ENCODE peak calls at places on chromosomes 2 and 18, in ten cellular contexts. One of them, this sample, is unnamed.

GRCh38 chr18:3595282-3596273 is 145.6 kb downstream of the TGIF1 start:
- DNase-seq in Peyer's patch: no peak
- DNase-seq in heart right ventricle: no peak
- DNase-seq in astrocyte of the spinal cord: peak; percentile 95
- DNase-seq in neural progenitor cell: no peak
- DNase-seq in PC-3: peak; percentile 92
- DNase-seq in CD4-positive, alpha-beta T cell: peak; percentile 14
- DNase-seq in neural crest cell: no peak
- DNase-seq in HFF-Myc: peak; percentile 92
- DNase-seq in mesothelial cell of epicardium: no peak
- DNase-seq in this sample: peak; percentile 35

GRCh38 chr18:72013512-72013911 is 530.6 kb downstream of the CBLN2 start:
- DNase-seq in Peyer's patch: no peak
- DNase-seq in heart right ventricle: no peak
- DNase-seq in astrocyte of the spinal cord: peak; percentile 76
- DNase-seq in neural progenitor cell: no peak
- DNase-seq in PC-3: peak; percentile 50
- DNase-seq in CD4-positive, alpha-beta T cell: no peak
- DNase-seq in neural crest cell: no peak
- DNase-seq in HFF-Myc: no peak
- DNase-seq in mesothelial cell of epicardium: no peak
- DNase-seq in this sample: no peak

GRCh38 chr18:13572721-13573120 is 153.6 kb downstream of the FAM210A start:
- DNase-seq in Peyer's patch: no peak
- DNase-seq in heart right ventricle: no peak
- DNase-seq in astrocyte of the spinal cord: no peak
- DNase-seq in neural progenitor cell: no peak
- DNase-seq in PC-3: no peak
- DNase-seq in CD4-positive, alpha-beta T cell: no peak
- DNase-seq in neural crest cell: no peak
- DNase-seq in HFF-Myc: no peak
- DNase-seq in mesothelial cell of epicardium: no peak
- DNase-seq in this sample: no peak

GRCh38 chr2:137888845-137889244 is 75.4 kb upstream of the HNMT start:
- DNase-seq in Peyer's patch: no peak
- DNase-seq in heart right ventricle: no peak
- DNase-seq in astrocyte of the spinal cord: peak; percentile 22
- DNase-seq in neural progenitor cell: peak; percentile 67
- DNase-seq in PC-3: peak; percentile 66
- DNase-seq in CD4-positive, alpha-beta T cell: no peak
- DNase-seq in neural crest cell: peak; percentile 40
- DNase-seq in HFF-Myc: no peak
- DNase-seq in mesothelial cell of epicardium: peak; percentile 45
- DNase-seq in this sample: no peak

GRCh38 chr2:162343824-162344616 is at the start of gene GCA:
- DNase-seq in Peyer's patch: peak; percentile 98
- DNase-seq in heart right ventricle: peak; percentile 98
- DNase-seq in astrocyte of the spinal cord: peak; percentile 97
- DNase-seq in neural progenitor cell: peak; percentile 97
- DNase-seq in PC-3: peak; percentile 96
- DNase-seq in CD4-positive, alpha-beta T cell: peak; percentile 98
- DNase-seq in neural crest cell: peak; percentile 88
- DNase-seq in HFF-Myc: peak; percentile 51
- DNase-seq in mesothelial cell of epicardium: peak; percentile 97
- DNase-seq in this sample: peak; percentile 94

GRCh38 chr2:144941743-144942488 is 422.0 kb upstream of the ZEB2 start:
- DNase-seq in Peyer's patch: no peak
- DNase-seq in heart right ventricle: no peak
- DNase-seq in astrocyte of the spinal cord: no peak
- DNase-seq in neural progenitor cell: no peak
- DNase-seq in PC-3: no peak
- DNase-seq in CD4-positive, alpha-beta T cell: no peak
- DNase-seq in neural crest cell: no peak
- DNase-seq in HFF-Myc: no peak
- DNase-seq in mesothelial cell of epicardium: no peak
- DNase-seq in this sample: no peak

GRCh38 chr2:241111443-241111810 is 9.3 kb upstream of the MTERF4 start:
- DNase-seq in Peyer's patch: no peak
- DNase-seq in heart right ventricle: no peak
- DNase-seq in astrocyte of the spinal cord: no peak
- DNase-seq in neural progenitor cell: no peak
- DNase-seq in PC-3: no peak
- DNase-seq in CD4-positive, alpha-beta T cell: peak; percentile 53
- DNase-seq in neural crest cell: no peak
- DNase-seq in HFF-Myc: no peak
- DNase-seq in mesothelial cell of epicardium: no peak
- DNase-seq in this sample: no peak

GRCh38 chr2:216319771-216320170 is 52.5 kb downstream of the MARCHF4 start:
- DNase-seq in Peyer's patch: no peak
- DNase-seq in heart right ventricle: no peak
- DNase-seq in astrocyte of the spinal cord: no peak
- DNase-seq in neural progenitor cell: peak; percentile 79
- DNase-seq in PC-3: no peak
- DNase-seq in CD4-positive, alpha-beta T cell: no peak
- DNase-seq in neural crest cell: no peak
- DNase-seq in HFF-Myc: no peak
- DNase-seq in mesothelial cell of epicardium: no peak
- DNase-seq in this sample: no peak

GRCh38 chr2:188131281-188131680 is 160.4 kb upstream of the GULP1 start:
- DNase-seq in Peyer's patch: no peak
- DNase-seq in heart right ventricle: no peak
- DNase-seq in astrocyte of the spinal cord: no peak
- DNase-seq in neural progenitor cell: no peak
- DNase-seq in PC-3: no peak
- DNase-seq in CD4-positive, alpha-beta T cell: no peak
- DNase-seq in neural crest cell: no peak
- DNase-seq in HFF-Myc: no peak
- DNase-seq in mesothelial cell of epicardium: no peak
- DNase-seq in this sample: no peak

GRCh38 chr2:188132385-188132784 is 159.3 kb upstream of the GULP1 start:
- DNase-seq in Peyer's patch: no peak
- DNase-seq in heart right ventricle: peak; percentile 47
- DNase-seq in astrocyte of the spinal cord: no peak
- DNase-seq in neural progenitor cell: no peak
- DNase-seq in PC-3: no peak
- DNase-seq in CD4-positive, alpha-beta T cell: no peak
- DNase-seq in neural crest cell: no peak
- DNase-seq in HFF-Myc: no peak
- DNase-seq in mesothelial cell of epicardium: no peak
- DNase-seq in this sample: no peak

GRCh38 chr2:188129677-188130076 is 162.0 kb upstream of the GULP1 start:
- DNase-seq in Peyer's patch: no peak
- DNase-seq in heart right ventricle: no peak
- DNase-seq in astrocyte of the spinal cord: no peak
- DNase-seq in neural progenitor cell: no peak
- DNase-seq in PC-3: no peak
- DNase-seq in CD4-positive, alpha-beta T cell: no peak
- DNase-seq in neural crest cell: no peak
- DNase-seq in HFF-Myc: no peak
- DNase-seq in mesothelial cell of epicardium: no peak
- DNase-seq in this sample: no peak

GRCh38 chr2:188134241-188134640 is 157.4 kb upstream of the GULP1 start:
- DNase-seq in Peyer's patch: no peak
- DNase-seq in heart right ventricle: no peak
- DNase-seq in astrocyte of the spinal cord: no peak
- DNase-seq in neural progenitor cell: no peak
- DNase-seq in PC-3: no peak
- DNase-seq in CD4-positive, alpha-beta T cell: no peak
- DNase-seq in neural crest cell: no peak
- DNase-seq in HFF-Myc: no peak
- DNase-seq in mesothelial cell of epicardium: no peak
- DNase-seq in this sample: no peak

DNA sequence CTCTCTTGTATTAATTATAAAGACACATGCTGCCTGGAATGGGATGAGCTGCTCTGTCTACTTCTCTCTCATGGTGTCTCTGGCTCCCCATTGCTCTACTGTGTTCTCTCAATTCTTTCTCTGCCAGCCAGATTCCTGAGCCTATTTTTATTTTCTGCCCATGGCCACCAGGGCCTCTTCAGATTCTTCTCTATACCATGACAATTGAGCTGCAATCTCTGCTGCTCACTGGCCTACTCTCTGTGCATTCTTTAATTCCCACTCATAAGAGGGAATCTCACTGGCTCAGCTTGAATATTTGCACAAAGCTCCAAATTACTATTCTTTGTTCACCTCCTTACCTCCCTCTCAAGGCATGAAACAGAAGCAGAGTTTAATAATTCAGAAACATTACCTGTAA is 161.4 kb upstream of the GULP1 start:
- DNase-seq in Peyer's patch: no peak
- DNase-seq in heart right ventricle: no peak
- DNase-seq in astrocyte of the spinal cord: no peak
- DNase-seq in neural progenitor cell: peak; percentile 1
- DNase-seq in PC-3: no peak
- DNase-seq in CD4-positive, alpha-beta T cell: no peak
- DNase-seq in neural crest cell: no peak
- DNase-seq in HFF-Myc: no peak
- DNase-seq in mesothelial cell of epicardium: no peak
- DNase-seq in this sample: no peak
- TF ChIP-seq CTCF in Peyer's patch: no peak
- TF ChIP-seq CTCF in heart right ventricle: no peak
- TF ChIP-seq CTCF in astrocyte of the spinal cord: no peak
- TF ChIP-seq CTCF in neural progenitor cell: peak; percentile 8
- TF ChIP-seq CTCF in PC-3: no peak
- TF ChIP-seq CTCF in CD4-positive, alpha-beta T cell: no peak
- TF ChIP-seq CTCF in neural crest cell: no peak
- TF ChIP-seq CTCF in HFF-Myc: no peak
- TF ChIP-seq CTCF in mesothelial cell of epicardium: no peak
- TF ChIP-seq CTCF in this sample: no peak

DNA sequence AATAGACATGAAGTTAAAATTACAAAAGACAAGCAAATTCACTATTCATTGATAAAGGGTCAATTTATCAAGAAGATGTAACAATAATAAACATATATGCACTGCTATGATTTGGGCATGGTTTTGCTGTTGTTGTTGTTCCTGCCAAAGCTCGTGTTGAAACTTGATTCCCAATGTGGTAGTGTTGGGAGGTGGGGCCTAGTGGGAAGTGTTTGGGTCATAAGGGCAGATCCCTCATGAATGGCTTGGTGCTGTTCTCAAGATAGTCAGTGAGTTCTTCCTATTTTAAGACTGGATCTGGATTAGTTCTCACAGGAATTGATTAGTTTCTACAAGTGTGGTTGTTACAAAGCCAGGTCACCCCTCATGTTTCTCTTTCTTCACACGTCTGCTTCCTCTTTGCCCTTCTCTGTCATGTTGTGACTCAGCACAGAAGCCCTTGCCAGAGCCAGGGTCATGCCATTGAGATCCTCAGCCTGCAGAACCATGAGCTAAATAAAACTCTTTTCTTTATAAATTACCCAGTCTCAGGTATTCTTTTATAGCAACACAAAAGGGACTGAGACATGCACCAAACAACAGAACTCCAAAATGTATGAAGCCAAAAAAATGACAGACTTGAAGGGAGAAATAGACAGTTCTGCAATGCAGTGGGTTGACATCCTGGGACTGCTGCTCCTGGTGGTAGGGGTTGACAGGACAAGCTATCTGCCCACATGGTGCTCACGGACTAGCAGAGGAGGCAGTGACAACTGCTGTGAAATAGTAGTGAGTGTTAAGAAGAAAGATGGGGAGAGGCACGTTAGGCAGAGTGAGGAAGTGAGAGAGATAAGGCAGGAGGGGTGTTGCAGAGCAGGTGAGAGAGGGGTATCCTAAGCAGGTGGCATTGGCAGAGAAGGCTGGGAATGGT is 18.6 kb upstream of the SKA1 start:
- DNase-seq in Peyer's patch: no peak
- DNase-seq in heart right ventricle: no peak
- DNase-seq in astrocyte of the spinal cord: no peak
- DNase-seq in neural progenitor cell: no peak
- DNase-seq in PC-3: no peak
- DNase-seq in CD4-positive, alpha-beta T cell: no peak
- DNase-seq in neural crest cell: no peak
- DNase-seq in HFF-Myc: no peak
- DNase-seq in mesothelial cell of epicardium: no peak
- DNase-seq in this sample: no peak
- TF ChIP-seq CTCF in Peyer's patch: no peak
- TF ChIP-seq CTCF in heart right ventricle: no peak
- TF ChIP-seq CTCF in astrocyte of the spinal cord: no peak
- TF ChIP-seq CTCF in neural progenitor cell: no peak
- TF ChIP-seq CTCF in PC-3: no peak
- TF ChIP-seq CTCF in CD4-positive, alpha-beta T cell: no peak
- TF ChIP-seq CTCF in neural crest cell: no peak
- TF ChIP-seq CTCF in HFF-Myc: peak; percentile 9
- TF ChIP-seq CTCF in mesothelial cell of epicardium: no peak
- TF ChIP-seq CTCF in this sample: no peak

GRCh38 chr18:75880266-75880665 is 452.8 kb upstream of the SMIM21 start:
- DNase-seq in Peyer's patch: no peak
- DNase-seq in heart right ventricle: no peak
- DNase-seq in astrocyte of the spinal cord: no peak
- DNase-seq in neural progenitor cell: no peak
- DNase-seq in PC-3: no peak
- DNase-seq in CD4-positive, alpha-beta T cell: no peak
- DNase-seq in neural crest cell: no peak
- DNase-seq in HFF-Myc: no peak
- DNase-seq in mesothelial cell of epicardium: no peak
- DNase-seq in this sample: no peak

GRCh38 chr18:75879196-75879595 is 451.7 kb upstream of the SMIM21 start:
- DNase-seq in Peyer's patch: no peak
- DNase-seq in heart right ventricle: no peak
- DNase-seq in astrocyte of the spinal cord: peak; percentile 40
- DNase-seq in neural progenitor cell: no peak
- DNase-seq in PC-3: no peak
- DNase-seq in CD4-positive, alpha-beta T cell: no peak
- DNase-seq in neural crest cell: no peak
- DNase-seq in HFF-Myc: no peak
- DNase-seq in mesothelial cell of epicardium: no peak
- DNase-seq in this sample: no peak

GRCh38 chr18:75880913-75881504 is 453.5 kb upstream of the SMIM21 start:
- DNase-seq in Peyer's patch: no peak
- DNase-seq in heart right ventricle: no peak
- DNase-seq in astrocyte of the spinal cord: no peak
- DNase-seq in neural progenitor cell: no peak
- DNase-seq in PC-3: no peak
- DNase-seq in CD4-positive, alpha-beta T cell: no peak
- DNase-seq in neural crest cell: no peak
- DNase-seq in HFF-Myc: no peak
- DNase-seq in mesothelial cell of epicardium: no peak
- DNase-seq in this sample: no peak

GRCh38 chr18:75884728-75885127 is 457.2 kb upstream of the SMIM21 start:
- DNase-seq in Peyer's patch: no peak
- DNase-seq in heart right ventricle: peak; percentile 8
- DNase-seq in astrocyte of the spinal cord: no peak
- DNase-seq in neural progenitor cell: no peak
- DNase-seq in PC-3: no peak
- DNase-seq in CD4-positive, alpha-beta T cell: no peak
- DNase-seq in neural crest cell: no peak
- DNase-seq in HFF-Myc: no peak
- DNase-seq in mesothelial cell of epicardium: no peak
- DNase-seq in this sample: no peak
- TF ChIP-seq CTCF in Peyer's patch: no peak
- TF ChIP-seq CTCF in heart right ventricle: no peak
- TF ChIP-seq CTCF in astrocyte of the spinal cord: peak; percentile 4
- TF ChIP-seq CTCF in neural progenitor cell: peak; percentile 38
- TF ChIP-seq CTCF in PC-3: peak; percentile 30
- TF ChIP-seq CTCF in CD4-positive, alpha-beta T cell: no peak
- TF ChIP-seq CTCF in neural crest cell: no peak
- TF ChIP-seq CTCF in HFF-Myc: no peak
- TF ChIP-seq CTCF in mesothelial cell of epicardium: no peak
- TF ChIP-seq CTCF in this sample: no peak

DNA sequence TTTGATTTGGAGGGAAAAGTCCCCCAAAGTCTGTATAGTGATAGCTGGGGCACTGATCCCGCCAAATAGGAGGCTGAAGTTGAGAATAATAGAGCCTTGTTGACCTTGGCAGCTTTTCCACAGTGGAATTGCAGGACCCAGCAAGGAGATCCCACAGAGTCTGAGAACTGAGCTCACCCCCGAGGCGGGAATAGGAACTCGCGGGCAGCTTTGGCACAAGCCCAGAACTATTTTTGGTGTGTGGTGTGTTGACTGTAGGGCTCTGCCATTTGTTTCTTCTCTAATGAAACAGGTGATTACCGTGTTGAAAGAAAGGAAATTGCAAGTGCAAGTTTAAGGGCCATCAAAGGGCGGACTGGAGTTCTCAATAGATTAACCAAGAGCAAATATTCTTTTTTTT is 34.0 kb downstream of the SH3RF3 start:
- DNase-seq in Peyer's patch: no peak
- DNase-seq in heart right ventricle: peak; percentile 82
- DNase-seq in astrocyte of the spinal cord: peak; percentile 79
- DNase-seq in neural progenitor cell: no peak
- DNase-seq in PC-3: no peak
- DNase-seq in CD4-positive, alpha-beta T cell: no peak
- DNase-seq in neural crest cell: no peak
- DNase-seq in HFF-Myc: no peak
- DNase-seq in mesothelial cell of epicardium: no peak
- DNase-seq in this sample: no peak
- TF ChIP-seq CTCF in Peyer's patch: no peak
- TF ChIP-seq CTCF in heart right ventricle: no peak
- TF ChIP-seq CTCF in astrocyte of the spinal cord: no peak
- TF ChIP-seq CTCF in neural progenitor cell: no peak
- TF ChIP-seq CTCF in PC-3: no peak
- TF ChIP-seq CTCF in CD4-positive, alpha-beta T cell: no peak
- TF ChIP-seq CTCF in neural crest cell: no peak
- TF ChIP-seq CTCF in HFF-Myc: no peak
- TF ChIP-seq CTCF in mesothelial cell of epicardium: no peak
- TF ChIP-seq CTCF in this sample: no peak

This sample was measured in natural killer cell.